ENCODE peak calls at places on chromosomes 11 and 22, in four cellular contexts. T is K562, H is HepG2, W is GM12878. V is an unnamed sample.
A peak's percentile ranks its signal among the peaks of the same experiment; 100 is the strongest.

GRCh38 chr11:128246364-128247234 is 340.8 kb downstream of the ETS1 start:
- DNase-seq in T (no peak), H (no peak), W (no peak), V (no peak)

GRCh38 chr22:31343235-31344191 is 2.6 kb downstream of the PATZ1 start:
- DNase-seq in T (no peak), H (no peak), W (no peak), V (peak; percentile 68)

GRCh38 chr11:95459268-95460040 is 228.5 kb upstream of the SESN3 start:
- DNase-seq in T (no peak), H (no peak), W (no peak), V (no peak)

GRCh38 chr11:46504817-46505613 is 88.8 kb downstream of the AMBRA1 start:
- DNase-seq in T (no peak), H (peak; percentile 67), W (no peak), V (no peak)

GRCh38 chr11:56066980-56067379 is 26.1 kb upstream of the OR8I2 start:
- DNase-seq in T (no peak), H (no peak), W (no peak), V (no peak)

GRCh38 chr11:97729546-97730272 is 1291.0 kb upstream of the CNTN5 start:
- DNase-seq in T (no peak), H (no peak), W (no peak), V (no peak)

GRCh38 chr22:25420925-25421904 is 143.3 kb upstream of the GRK3 start:
- DNase-seq in T (no peak), H (no peak), W (no peak), V (no peak)

GRCh38 chr11:67632175-67632981 is 2.6 kb upstream of the NUDT8 start:
- DNase-seq in T (no peak), H (peak; percentile 71), W (no peak), V (no peak)

GRCh38 chr22:46721716-46722115 is 16.3 kb downstream of the CERK start:
- DNase-seq in T (no peak), H (no peak), W (no peak), V (no peak)

GRCh38 chr22:49019737-49020136 is 807.9 kb downstream of the BRD1 start:
- DNase-seq in T (no peak), H (no peak), W (no peak), V (no peak)

GRCh38 chr22:49020314-49020713 is 807.4 kb downstream of the BRD1 start:
- DNase-seq in T (no peak), H (no peak), W (no peak), V (no peak)

GRCh38 chr22:49022816-49023160 is 804.9 kb downstream of the BRD1 start:
- DNase-seq in T (no peak), H (no peak), W (no peak), V (no peak)

GRCh38 chr22:49021926-49022815 is 805.5 kb downstream of the BRD1 start:
- DNase-seq in T (no peak), H (no peak), W (no peak), V (no peak)

GRCh38 chr22:49021097-49021925 is 806.4 kb downstream of the BRD1 start:
- DNase-seq in T (no peak), H (no peak), W (no peak), V (no peak)
- TF ChIP-seq TAF1 in T (no peak), H (no peak), W (no peak), V (no peak)

GRCh38 chr11:108222686-108223448 is at the start of gene ATM:
- DNase-seq in T (peak; percentile 95), H (peak; percentile 97), W (peak; percentile 99), V (peak; percentile 98)
- H4K20me1 ChIP-seq in T (peaks cover 27% of the 10 kb centered on the region), H (no peaks in the 10 kb centered on the region), W (no peaks in the 10 kb centered on the region), V (peaks cover 3% of the 10 kb centered on the region)

GRCh38 chr11:83520849-83521248 is 234.7 kb upstream of the CCDC90B start:
- DNase-seq in T (no peak), H (peak; percentile 60), W (no peak), V (no peak)

GRCh38 chr11:83523676-83524075 is 237.5 kb upstream of the CCDC90B start:
- DNase-seq in T (no peak), H (no peak), W (no peak), V (no peak)

GRCh38 chr11:83521647-83522596 is 235.8 kb upstream of the CCDC90B start:
- DNase-seq in T (peak; percentile 7), H (peak; percentile 15), W (no peak), V (no peak)
- TF ChIP-seq SP1 in T (no peak), H (no peak), W (no peak), V (no peak)

GRCh38 chr11:92954003-92954402 is 15.4 kb upstream of the MTNR1B start:
- DNase-seq in T (no peak), H (no peak), W (no peak), V (no peak)
- TF ChIP-seq TAF1 in T (no peak), H (no peak), W (no peak), V (no peak)

GRCh38 chr22:37661160-37661924 is 2.8 kb downstream of the PDXP start:
- DNase-seq in T (no peak), H (peak; percentile 90), W (no peak), V (no peak)
- H4K20me1 ChIP-seq in T (peaks cover 17% of the 10 kb centered on the region), H (peaks cover 59% of the 10 kb centered on the region), W (no peaks in the 10 kb centered on the region), V (peaks cover 43% of the 10 kb centered on the region)

GRCh38 chr11:44670814-44671213 is 55.9 kb upstream of the TSPAN18 start:
- DNase-seq in T (no peak), H (no peak), W (no peak), V (no peak)

GRCh38 chr11:44674809-44675208 is 52.0 kb upstream of the TSPAN18 start:
- DNase-seq in T (no peak), H (no peak), W (no peak), V (no peak)

GRCh38 chr11:44671234-44671633 is 55.5 kb upstream of the TSPAN18 start:
- DNase-seq in T (no peak), H (no peak), W (no peak), V (peak; percentile 70)

GRCh38 chr11:44675906-44676305 is 50.9 kb upstream of the TSPAN18 start:
- DNase-seq in T (no peak), H (no peak), W (no peak), V (no peak)

DNA sequence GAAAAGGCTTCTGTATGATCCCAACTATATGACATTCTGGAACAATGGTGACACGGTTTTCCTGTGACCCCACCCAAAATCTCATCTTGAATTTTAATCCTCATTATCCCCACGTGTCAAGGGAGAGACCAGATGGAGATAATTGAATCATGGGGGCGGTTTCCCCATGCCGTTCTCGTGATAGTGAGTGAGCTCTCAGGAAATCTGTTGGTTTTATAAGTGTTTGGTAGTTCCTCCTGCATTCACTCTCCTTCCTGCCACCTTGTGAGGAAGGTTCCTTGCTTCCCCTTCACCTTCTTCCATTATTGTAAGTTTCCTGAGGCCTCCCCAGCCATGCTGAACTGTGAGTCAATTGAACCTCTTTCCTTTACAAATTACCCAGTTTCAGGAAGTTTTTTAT is 53.1 kb upstream of the TSPAN18 start:
- DNase-seq in T (no peak), H (no peak), W (no peak), V (no peak)
- TF ChIP-seq SP1 in T (no peak), H (no peak), W (no peak), V (no peak)

GRCh38 chr22:43796567-43796966 is 15.5 kb downstream of the EFCAB6 start:
- DNase-seq in T (no peak), H (no peak), W (no peak), V (no peak)
- TF ChIP-seq TAF1 in T (no peak), H (no peak), W (no peak), V (no peak)

GRCh38 chr11:124793466-124794278 is 6.5 kb downstream of the MSANTD2 start:
- DNase-seq in T (peak; percentile 64), H (peak; percentile 51), W (no peak), V (no peak)

GRCh38 chr11:124791626-124792341 is 8.4 kb downstream of the MSANTD2 start:
- DNase-seq in T (no peak), H (no peak), W (no peak), V (no peak)

GRCh38 chr11:124783002-124783401 is 17.2 kb downstream of the MSANTD2 start:
- DNase-seq in T (no peak), H (no peak), W (no peak), V (no peak)

GRCh38 chr11:124784051-124784450 is 16.2 kb downstream of the MSANTD2 start:
- DNase-seq in T (no peak), H (no peak), W (no peak), V (no peak)

GRCh38 chr11:124788521-124788920 is 11.7 kb downstream of the MSANTD2 start:
- DNase-seq in T (no peak), H (no peak), W (no peak), V (no peak)
- H4K20me1 ChIP-seq in T (no peaks in the 10 kb centered on the region), H (peaks cover 17% of the 10 kb centered on the region), W (no peaks in the 10 kb centered on the region), V (peaks cover 19% of the 10 kb centered on the region)

DNA sequence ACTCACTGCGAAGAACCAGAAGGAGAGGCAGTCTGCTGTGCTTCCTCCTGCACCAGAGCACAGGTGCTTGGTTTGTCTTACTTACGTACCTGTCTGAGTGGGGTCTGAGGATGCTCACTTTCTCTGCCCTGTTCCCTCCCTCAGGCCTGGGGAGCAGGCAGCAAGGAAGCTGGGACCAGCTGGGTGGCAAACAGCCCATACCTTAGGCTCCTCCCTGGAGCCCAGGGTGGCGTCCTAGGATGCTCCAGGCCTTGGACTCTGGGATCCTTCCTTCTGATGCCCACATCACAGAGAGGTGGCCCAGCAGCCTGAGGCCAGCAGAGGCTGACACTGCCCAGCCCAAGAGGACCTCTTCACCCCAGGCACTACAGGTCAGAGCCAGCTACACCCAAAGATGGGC is 593.2 kb downstream of the BRD1 start:
- DNase-seq in T (no peak), H (no peak), W (no peak), V (peak; percentile 29)
- TF ChIP-seq SP1 in T (no peak), H (no peak), W (no peak), V (no peak)

DNA sequence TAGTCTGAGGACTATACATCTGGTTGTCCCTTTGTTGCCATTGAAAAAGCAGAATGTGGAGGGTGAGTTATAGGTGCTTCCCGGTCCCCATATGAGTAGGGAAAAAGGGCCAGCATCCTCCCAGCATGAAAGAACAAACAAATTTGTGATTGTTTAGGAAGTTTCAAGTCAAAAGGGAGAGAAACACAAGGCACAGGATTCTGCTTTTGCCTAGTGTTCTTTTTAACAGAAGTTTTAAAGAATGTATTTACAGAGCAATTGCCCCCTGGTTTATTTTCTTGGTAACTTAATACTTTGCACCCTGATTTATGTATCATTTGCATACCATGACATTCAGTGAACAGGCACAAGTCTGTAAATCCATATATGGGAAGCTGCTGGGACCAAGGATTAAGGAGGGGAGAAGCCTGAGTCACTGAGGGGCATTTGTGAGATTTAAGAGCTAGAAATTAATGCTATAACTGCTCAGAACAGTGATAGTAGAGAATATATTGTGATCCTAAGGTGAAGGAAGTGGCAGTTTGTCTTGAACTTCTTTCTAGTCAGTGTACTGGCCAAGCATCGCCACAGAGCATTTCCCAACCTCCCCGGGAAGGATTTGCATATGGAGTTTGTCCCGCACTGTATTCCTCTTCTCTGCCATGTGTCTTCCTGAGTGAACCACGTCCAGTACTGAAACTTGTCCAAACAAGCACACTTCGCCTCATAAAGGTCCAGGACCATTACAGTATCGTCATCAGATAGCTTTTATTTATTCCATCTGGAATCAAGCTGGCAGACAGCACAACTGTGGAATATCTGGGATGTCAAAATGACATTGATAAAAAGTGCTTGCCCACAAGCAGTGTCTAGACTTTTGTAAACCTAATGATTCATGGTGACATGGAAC is 103.0 kb downstream of the DBX1 start:
- DNase-seq in T (no peak), H (no peak), W (no peak), V (no peak)
- TF ChIP-seq TAF1 in T (no peak), H (no peak), W (no peak), V (no peak)

V was measured in H1.